ENCODE peak calls at places on chromosomes 3 and 15, in five cellular contexts. C is central memory CD4-positive, alpha-beta T cell; P is activated CD8-positive, alpha-beta memory T cell treated with anti-CD3 and anti-CD28 coated beads for 48 hours; X is left cardiac atrium; Y is A549. U is an unnamed sample.

GRCh38 chr15:31364301-31365031 is 37.8 kb downstream of the KLF13 start:
- DNase-seq in C (no peak), P (no peak), X (no peak), Y (no peak), U (no peak)

GRCh38 chr3:53150247-53151085 is 10.5 kb upstream of the PRKCD start:
- DNase-seq in C (no peak), P (no peak), X (no peak), Y (peak), U (no peak)

GRCh38 chr15:70714575-70714974 is 48.8 kb downstream of the UACA start:
- DNase-seq in C (no peak), P (no peak), X (no peak), Y (peak), U (no peak)

GRCh38 chr3:125332504-125332903 is 42.6 kb downstream of the ZNF148 start:
- DNase-seq in C (no peak), P (no peak), X (no peak), Y (peak), U (no peak)

GRCh38 chr3:152173627-152174026 is 95.1 kb upstream of the MBNL1 start:
- DNase-seq in C (no peak), P (no peak), X (no peak), Y (no peak), U (no peak)

GRCh38 chr3:192339214-192339613 is 388.1 kb downstream of the FGF12 start:
- DNase-seq in C (no peak), P (no peak), X (no peak), Y (no peak), U (no peak)

GRCh38 chr3:48847053-48847585 is 555 bp downstream of the PRKAR2A start:
- DNase-seq in C (peak), P (peak), X (peak), Y (peak), U (peak)

GRCh38 chr15:92724144-92724543 is 68.6 kb upstream of the FAM174B start:
- DNase-seq in C (no peak), P (no peak), X (no peak), Y (no peak), U (no peak)

GRCh38 chr3:16596352-16597032 is 8.7 kb downstream of the DAZL start:
- DNase-seq in C (no peak), P (peak), X (no peak), Y (no peak), U (no peak)

GRCh38 chr15:59339252-59339672 is 33.4 kb downstream of the MYO1E start:
- DNase-seq in C (no peak), P (no peak), X (no peak), Y (peak), U (no peak)

U was measured in GF-D8.